ENCODE peak calls at places on chromosome 5, in nine cellular contexts. One of them, this sample, is unnamed.

GRCh38 chr5:5276471-5276870 is 136.3 kb downstream of the ADAMTS16 start:
- DNase-seq in cardiac muscle cell: peak; percentile 22
- DNase-seq in AG10803: no peak
- DNase-seq in lower leg skin: no peak
- DNase-seq in H7: no peak
- DNase-seq in astrocyte of the spinal cord: no peak
- DNase-seq in epithelial cell of esophagus: no peak
- DNase-seq in transverse colon: no peak
- DNase-seq in CD8-positive, alpha-beta memory T cell: no peak
- DNase-seq in this sample: no peak

GRCh38 chr5:40569549-40570270 is 110.0 kb upstream of the PTGER4 start:
- DNase-seq in H7: no peak
- DNase-seq in astrocyte of the spinal cord: peak; percentile 38
- DNase-seq in CD8-positive, alpha-beta memory T cell: no peak
- DNase-seq in epithelial cell of esophagus: no peak
- DNase-seq in cardiac muscle cell: peak; percentile 23
- DNase-seq in lower leg skin: no peak
- DNase-seq in transverse colon: no peak
- DNase-seq in AG10803: peak; percentile 28
- DNase-seq in this sample: peak; percentile 67

GRCh38 chr5:172773481-172774469 is 2.8 kb upstream of the DUSP1 start:
- DNase-seq in cardiac muscle cell: peak; percentile 74
- DNase-seq in astrocyte of the spinal cord: peak; percentile 48
- DNase-seq in epithelial cell of esophagus: peak; percentile 40
- DNase-seq in lower leg skin: peak; percentile 85
- DNase-seq in transverse colon: no peak
- DNase-seq in H7: no peak
- DNase-seq in AG10803: peak; percentile 55
- DNase-seq in CD8-positive, alpha-beta memory T cell: no peak
- DNase-seq in this sample: peak; percentile 48

GRCh38 chr5:17839848-17840247 is 205.6 kb downstream of the TAF11L14 start:
- DNase-seq in lower leg skin: no peak
- DNase-seq in astrocyte of the spinal cord: no peak
- DNase-seq in epithelial cell of esophagus: no peak
- DNase-seq in cardiac muscle cell: no peak
- DNase-seq in H7: no peak
- DNase-seq in transverse colon: no peak
- DNase-seq in AG10803: no peak
- DNase-seq in CD8-positive, alpha-beta memory T cell: no peak
- DNase-seq in this sample: no peak

GRCh38 chr5:143002459-143003327 is 232.5 kb downstream of the ARHGAP26 start:
- DNase-seq in AG10803: peak; percentile 96
- DNase-seq in H7: peak; percentile 37
- DNase-seq in transverse colon: peak; percentile 54
- DNase-seq in CD8-positive, alpha-beta memory T cell: peak; percentile 81
- DNase-seq in astrocyte of the spinal cord: peak; percentile 91
- DNase-seq in cardiac muscle cell: peak; percentile 98
- DNase-seq in epithelial cell of esophagus: peak; percentile 56
- DNase-seq in lower leg skin: no peak
- DNase-seq in this sample: peak; percentile 99

GRCh38 chr5:8912106-8912505 is 633.8 kb downstream of the SEMA5A start:
- DNase-seq in CD8-positive, alpha-beta memory T cell: no peak
- DNase-seq in astrocyte of the spinal cord: peak; percentile 35
- DNase-seq in transverse colon: no peak
- DNase-seq in lower leg skin: no peak
- DNase-seq in cardiac muscle cell: no peak
- DNase-seq in epithelial cell of esophagus: peak; percentile 25
- DNase-seq in H7: no peak
- DNase-seq in AG10803: no peak
- DNase-seq in this sample: no peak

GRCh38 chr5:81235287-81236072 is 2.4 kb downstream of the CKMT2 start:
- DNase-seq in AG10803: no peak
- DNase-seq in epithelial cell of esophagus: no peak
- DNase-seq in astrocyte of the spinal cord: no peak
- DNase-seq in H7: no peak
- DNase-seq in CD8-positive, alpha-beta memory T cell: no peak
- DNase-seq in lower leg skin: no peak
- DNase-seq in transverse colon: no peak
- DNase-seq in cardiac muscle cell: peak; percentile 38
- DNase-seq in this sample: peak; percentile 33

GRCh38 chr5:82467006-82467561 is 188.9 kb upstream of the RPS23 start:
- DNase-seq in CD8-positive, alpha-beta memory T cell: no peak
- DNase-seq in H7: no peak
- DNase-seq in lower leg skin: no peak
- DNase-seq in transverse colon: no peak
- DNase-seq in cardiac muscle cell: peak; percentile 73
- DNase-seq in epithelial cell of esophagus: no peak
- DNase-seq in astrocyte of the spinal cord: peak; percentile 46
- DNase-seq in AG10803: peak; percentile 69
- DNase-seq in this sample: peak; percentile 55

GRCh38 chr5:98872679-98873078 is 56.1 kb downstream of the CHD1 start:
- DNase-seq in lower leg skin: no peak
- DNase-seq in AG10803: peak; percentile 8
- DNase-seq in transverse colon: no peak
- DNase-seq in astrocyte of the spinal cord: peak; percentile 5
- DNase-seq in epithelial cell of esophagus: peak; percentile 55
- DNase-seq in CD8-positive, alpha-beta memory T cell: no peak
- DNase-seq in cardiac muscle cell: peak; percentile 52
- DNase-seq in H7: no peak
- DNase-seq in this sample: peak; percentile 54

GRCh38 chr5:116388564-116389258 is 185.9 kb downstream of the SEMA6A start:
- DNase-seq in transverse colon: no peak
- DNase-seq in AG10803: no peak
- DNase-seq in cardiac muscle cell: no peak
- DNase-seq in epithelial cell of esophagus: no peak
- DNase-seq in astrocyte of the spinal cord: no peak
- DNase-seq in CD8-positive, alpha-beta memory T cell: no peak
- DNase-seq in H7: peak; percentile 32
- DNase-seq in lower leg skin: no peak
- DNase-seq in this sample: no peak

GRCh38 chr5:36407396-36407795 is 105.7 kb upstream of the RANBP3L start:
- DNase-seq in epithelial cell of esophagus: peak; percentile 48
- DNase-seq in transverse colon: no peak
- DNase-seq in lower leg skin: no peak
- DNase-seq in AG10803: peak; percentile 70
- DNase-seq in CD8-positive, alpha-beta memory T cell: no peak
- DNase-seq in cardiac muscle cell: no peak
- DNase-seq in H7: no peak
- DNase-seq in astrocyte of the spinal cord: peak; percentile 12
- DNase-seq in this sample: no peak

GRCh38 chr5:69276422-69277174 is 41.9 kb downstream of the CDK7 start:
- DNase-seq in cardiac muscle cell: peak; percentile 33
- DNase-seq in astrocyte of the spinal cord: peak; percentile 60
- DNase-seq in epithelial cell of esophagus: no peak
- DNase-seq in CD8-positive, alpha-beta memory T cell: no peak
- DNase-seq in lower leg skin: no peak
- DNase-seq in AG10803: peak; percentile 73
- DNase-seq in H7: no peak
- DNase-seq in transverse colon: no peak
- DNase-seq in this sample: peak; percentile 39

GRCh38 chr5:32027717-32028321 is 146.3 kb downstream of the GOLPH3 start:
- DNase-seq in epithelial cell of esophagus: peak; percentile 96
- DNase-seq in cardiac muscle cell: peak; percentile 99
- DNase-seq in astrocyte of the spinal cord: peak; percentile 98
- DNase-seq in transverse colon: peak; percentile 35
- DNase-seq in H7: no peak
- DNase-seq in AG10803: peak; percentile 99
- DNase-seq in lower leg skin: no peak
- DNase-seq in CD8-positive, alpha-beta memory T cell: no peak
- DNase-seq in this sample: peak; percentile 100
- H3K4me3 ChIP-seq in epithelial cell of esophagus: no peak overlapping the region
- H3K4me3 ChIP-seq in cardiac muscle cell: no peak overlapping the region
- H3K4me3 ChIP-seq in astrocyte of the spinal cord: peak overlapping the region; percentile 6
- H3K4me3 ChIP-seq in transverse colon: no peak overlapping the region
- H3K4me3 ChIP-seq in H7: no peak overlapping the region
- H3K4me3 ChIP-seq in AG10803: no peak overlapping the region
- H3K4me3 ChIP-seq in lower leg skin: no peak overlapping the region
- H3K4me3 ChIP-seq in CD8-positive, alpha-beta memory T cell: no peak overlapping the region
- H3K4me3 ChIP-seq in this sample: peak overlapping the region; percentile 29

GRCh38 chr5:131282235-131282634 is 18.4 kb downstream of the CDC42SE2 start:
- DNase-seq in cardiac muscle cell: no peak
- DNase-seq in lower leg skin: no peak
- DNase-seq in AG10803: no peak
- DNase-seq in CD8-positive, alpha-beta memory T cell: no peak
- DNase-seq in epithelial cell of esophagus: peak; percentile 81
- DNase-seq in transverse colon: no peak
- DNase-seq in astrocyte of the spinal cord: no peak
- DNase-seq in H7: no peak
- DNase-seq in this sample: no peak

GRCh38 chr5:131279209-131279608 is 15.4 kb downstream of the CDC42SE2 start:
- DNase-seq in astrocyte of the spinal cord: no peak
- DNase-seq in epithelial cell of esophagus: no peak
- DNase-seq in lower leg skin: no peak
- DNase-seq in H7: no peak
- DNase-seq in CD8-positive, alpha-beta memory T cell: no peak
- DNase-seq in transverse colon: no peak
- DNase-seq in AG10803: no peak
- DNase-seq in cardiac muscle cell: no peak
- DNase-seq in this sample: no peak

GRCh38 chr5:131281868-131282234 is 18.0 kb downstream of the CDC42SE2 start:
- DNase-seq in lower leg skin: no peak
- DNase-seq in H7: no peak
- DNase-seq in astrocyte of the spinal cord: no peak
- DNase-seq in CD8-positive, alpha-beta memory T cell: no peak
- DNase-seq in transverse colon: no peak
- DNase-seq in epithelial cell of esophagus: no peak
- DNase-seq in AG10803: no peak
- DNase-seq in cardiac muscle cell: no peak
- DNase-seq in this sample: no peak

GRCh38 chr5:131281133-131281867 is 17.4 kb downstream of the CDC42SE2 start:
- DNase-seq in epithelial cell of esophagus: peak; percentile 56
- DNase-seq in lower leg skin: no peak
- DNase-seq in cardiac muscle cell: no peak
- DNase-seq in CD8-positive, alpha-beta memory T cell: peak; percentile 85
- DNase-seq in AG10803: no peak
- DNase-seq in H7: no peak
- DNase-seq in astrocyte of the spinal cord: peak; percentile 27
- DNase-seq in transverse colon: no peak
- DNase-seq in this sample: no peak

GRCh38 chr5:131280417-131280816 is 16.6 kb downstream of the CDC42SE2 start:
- DNase-seq in cardiac muscle cell: peak; percentile 53
- DNase-seq in lower leg skin: no peak
- DNase-seq in transverse colon: no peak
- DNase-seq in AG10803: no peak
- DNase-seq in epithelial cell of esophagus: peak; percentile 32
- DNase-seq in astrocyte of the spinal cord: no peak
- DNase-seq in H7: no peak
- DNase-seq in CD8-positive, alpha-beta memory T cell: no peak
- DNase-seq in this sample: peak; percentile 66
- H3K4me3 ChIP-seq in cardiac muscle cell: no peak overlapping the region
- H3K4me3 ChIP-seq in lower leg skin: no peak overlapping the region
- H3K4me3 ChIP-seq in transverse colon: no peak overlapping the region
- H3K4me3 ChIP-seq in AG10803: no peak overlapping the region
- H3K4me3 ChIP-seq in epithelial cell of esophagus: no peak overlapping the region
- H3K4me3 ChIP-seq in astrocyte of the spinal cord: no peak overlapping the region
- H3K4me3 ChIP-seq in H7: no peak overlapping the region
- H3K4me3 ChIP-seq in CD8-positive, alpha-beta memory T cell: peak overlapping the region; percentile 35
- H3K4me3 ChIP-seq in this sample: no peak overlapping the region

GRCh38 chr5:167916706-167917105 is 374.7 kb upstream of the WWC1 start:
- DNase-seq in AG10803: peak; percentile 76
- DNase-seq in H7: peak; percentile 17
- DNase-seq in astrocyte of the spinal cord: no peak
- DNase-seq in cardiac muscle cell: peak; percentile 55
- DNase-seq in CD8-positive, alpha-beta memory T cell: no peak
- DNase-seq in lower leg skin: no peak
- DNase-seq in epithelial cell of esophagus: no peak
- DNase-seq in transverse colon: peak; percentile 14
- DNase-seq in this sample: peak; percentile 43
- H3K4me3 ChIP-seq in AG10803: no peak overlapping the region
- H3K4me3 ChIP-seq in H7: no peak overlapping the region
- H3K4me3 ChIP-seq in astrocyte of the spinal cord: no peak overlapping the region
- H3K4me3 ChIP-seq in cardiac muscle cell: no peak overlapping the region
- H3K4me3 ChIP-seq in CD8-positive, alpha-beta memory T cell: no peak overlapping the region
- H3K4me3 ChIP-seq in lower leg skin: no peak overlapping the region
- H3K4me3 ChIP-seq in epithelial cell of esophagus: no peak overlapping the region
- H3K4me3 ChIP-seq in transverse colon: no peak overlapping the region
- H3K4me3 ChIP-seq in this sample: no peak overlapping the region

GRCh38 chr5:179345179-179345428 is 157 bp downstream of the ADAMTS2 start:
- DNase-seq in CD8-positive, alpha-beta memory T cell: no peak
- DNase-seq in transverse colon: no peak
- DNase-seq in astrocyte of the spinal cord: no peak
- DNase-seq in epithelial cell of esophagus: no peak
- DNase-seq in AG10803: no peak
- DNase-seq in H7: no peak
- DNase-seq in cardiac muscle cell: no peak
- DNase-seq in lower leg skin: no peak
- DNase-seq in this sample: no peak

GRCh38 chr5:179346875-179347274 is 1.6 kb upstream of the ADAMTS2 start:
- DNase-seq in cardiac muscle cell: no peak
- DNase-seq in CD8-positive, alpha-beta memory T cell: no peak
- DNase-seq in astrocyte of the spinal cord: no peak
- DNase-seq in epithelial cell of esophagus: no peak
- DNase-seq in H7: no peak
- DNase-seq in transverse colon: no peak
- DNase-seq in AG10803: no peak
- DNase-seq in lower leg skin: no peak
- DNase-seq in this sample: no peak

GRCh38 chr5:179346401-179346800 is 1.1 kb upstream of the ADAMTS2 start:
- DNase-seq in cardiac muscle cell: peak; percentile 28
- DNase-seq in H7: no peak
- DNase-seq in epithelial cell of esophagus: no peak
- DNase-seq in CD8-positive, alpha-beta memory T cell: no peak
- DNase-seq in transverse colon: no peak
- DNase-seq in lower leg skin: no peak
- DNase-seq in AG10803: no peak
- DNase-seq in astrocyte of the spinal cord: no peak
- DNase-seq in this sample: no peak

GRCh38 chr5:179344301-179345178 is 721 bp downstream of the ADAMTS2 start:
- DNase-seq in lower leg skin: no peak
- DNase-seq in CD8-positive, alpha-beta memory T cell: no peak
- DNase-seq in AG10803: no peak
- DNase-seq in transverse colon: no peak
- DNase-seq in H7: peak; percentile 84
- DNase-seq in epithelial cell of esophagus: no peak
- DNase-seq in astrocyte of the spinal cord: no peak
- DNase-seq in cardiac muscle cell: peak; percentile 31
- DNase-seq in this sample: no peak

DNA sequence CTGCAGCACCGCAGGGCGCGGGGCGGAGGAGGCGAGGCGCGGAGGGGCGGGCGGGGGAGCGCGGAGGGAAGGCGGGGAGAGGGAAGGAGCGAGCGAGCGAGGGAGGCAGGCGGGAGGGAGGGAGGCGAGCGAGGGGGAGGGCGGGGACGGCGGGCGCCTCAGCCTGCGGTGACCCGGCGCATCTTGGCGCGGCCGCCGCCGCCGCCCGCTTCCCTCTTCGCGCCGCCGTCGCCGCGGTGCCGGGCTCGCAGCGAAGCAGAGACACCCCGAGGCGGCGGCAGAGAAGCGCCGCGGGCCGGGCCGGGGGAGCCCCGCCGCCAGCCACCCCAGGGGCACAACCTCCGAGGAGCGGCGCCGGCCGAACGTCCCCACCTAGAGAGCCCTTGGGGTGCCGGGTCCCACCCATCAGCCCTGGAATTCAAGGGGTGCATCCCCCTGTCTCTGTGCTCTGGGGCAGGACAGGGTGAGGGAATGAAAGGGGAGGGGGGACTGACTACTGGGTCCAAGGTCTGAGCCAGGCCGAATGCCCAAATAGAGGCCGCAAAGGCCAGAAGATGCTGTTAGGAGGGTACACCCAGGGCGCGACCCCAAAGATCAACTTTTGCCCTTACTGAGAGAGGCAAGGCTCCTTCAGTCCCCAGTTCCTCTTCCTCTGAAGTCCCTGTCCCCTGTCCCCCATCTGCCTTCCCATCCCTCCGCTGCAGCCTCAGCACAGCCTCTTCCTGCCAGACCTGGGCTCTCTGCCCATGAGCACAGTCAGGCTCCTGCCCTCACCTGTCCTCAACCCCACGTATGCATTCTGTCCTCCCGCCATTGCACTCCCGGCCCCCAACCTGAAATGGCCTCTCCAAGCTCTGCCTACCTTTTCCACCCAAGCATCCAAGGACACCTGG is at the start of gene ADAMTS2:
- DNase-seq in lower leg skin: peak; percentile 94
- DNase-seq in CD8-positive, alpha-beta memory T cell: no peak
- DNase-seq in epithelial cell of esophagus: no peak
- DNase-seq in AG10803: peak; percentile 65
- DNase-seq in astrocyte of the spinal cord: peak; percentile 14
- DNase-seq in transverse colon: peak; percentile 50
- DNase-seq in H7: peak; percentile 97
- DNase-seq in cardiac muscle cell: peak; percentile 82
- DNase-seq in this sample: peak; percentile 62
- H3K4me3 ChIP-seq in lower leg skin: peak within 1 kb of the TSS; percentile 49
- H3K4me3 ChIP-seq in CD8-positive, alpha-beta memory T cell: no peak within 1 kb of the TSS
- H3K4me3 ChIP-seq in epithelial cell of esophagus: no peak within 1 kb of the TSS
- H3K4me3 ChIP-seq in AG10803: peak within 1 kb of the TSS; percentile 88
- H3K4me3 ChIP-seq in astrocyte of the spinal cord: peak within 1 kb of the TSS; percentile 48
- H3K4me3 ChIP-seq in transverse colon: peak within 1 kb of the TSS; percentile 58
- H3K4me3 ChIP-seq in H7: peak within 1 kb of the TSS; percentile 68
- H3K4me3 ChIP-seq in cardiac muscle cell: peak within 1 kb of the TSS; percentile 72
- H3K4me3 ChIP-seq in this sample: peak within 1 kb of the TSS; percentile 86

This sample was measured in fibroblast of pulmonary artery.